ENCODE peak calls at places on chromosomes 7 and 10, in nine cellular contexts. Y, G, K, N, H, J, L, Q and O are unnamed samples.

GRCh38 chr7:73977626-73978618 is 50.1 kb upstream of the ELN start:
- DNase-seq in Y (no peak), G (no peak), K (no peak), N (peak), H (no peak), J (no peak), L (no peak), Q (no peak), O (peak)

GRCh38 chr7:94971051-94971867 is 63.9 kb downstream of the PPP1R9A start:
- DNase-seq in Y (no peak), G (no peak), K (no peak), N (no peak), H (no peak), J (no peak), L (peak), Q (no peak), O (peak)

GRCh38 chr10:16999665-17000451 is 129.8 kb downstream of the CUBN start:
- DNase-seq in Y (no peak), G (no peak), K (no peak), N (no peak), H (no peak), J (no peak), L (no peak), Q (no peak), O (no peak)

GRCh38 chr10:110992011-110992800 is 72.8 kb downstream of the SHOC2 start:
- DNase-seq in Y (no peak), G (no peak), K (peak), N (no peak), H (no peak), J (no peak), L (no peak), Q (no peak), O (no peak)

GRCh38 chr10:29878492-29878891 is 180.9 kb downstream of the JCAD start:
- DNase-seq in Y (no peak), G (no peak), K (no peak), N (no peak), H (no peak), J (no peak), L (no peak), Q (no peak), O (no peak)

GRCh38 chr10:10787586-10787985 is 230.1 kb upstream of the CELF2 start:
- DNase-seq in Y (no peak), G (no peak), K (no peak), N (no peak), H (no peak), J (no peak), L (no peak), Q (no peak), O (no peak)

GRCh38 chr7:92720604-92721350 is 115.6 kb downstream of the CDK6 start:
- DNase-seq in Y (no peak), G (no peak), K (no peak), N (no peak), H (no peak), J (no peak), L (no peak), Q (no peak), O (no peak)

GRCh38 chr7:138951953-138952352 is 29.2 kb downstream of the KIAA1549 start:
- DNase-seq in Y (no peak), G (no peak), K (no peak), N (no peak), H (no peak), J (no peak), L (no peak), Q (no peak), O (peak)

GRCh38 chr10:483266-483665 is 206.2 kb downstream of the DIP2C start:
- DNase-seq in Y (no peak), G (no peak), K (no peak), N (no peak), H (no peak), J (no peak), L (no peak), Q (no peak), O (no peak)

GRCh38 chr7:52423251-52423650 is 612.2 kb upstream of the POM121L12 start:
- DNase-seq in Y (no peak), G (no peak), K (no peak), N (no peak), H (no peak), J (no peak), L (no peak), Q (no peak), O (no peak)

GRCh38 chr7:47852330-47853245 is 95.7 kb downstream of the PKD1L1 start:
- DNase-seq in Y (no peak), G (no peak), K (peak), N (no peak), H (no peak), J (no peak), L (no peak), Q (no peak), O (no peak)

GRCh38 chr10:84822926-84823325 is 494.5 kb downstream of the CCSER2 start:
- DNase-seq in Y (no peak), G (no peak), K (no peak), N (no peak), H (no peak), J (no peak), L (no peak), Q (no peak), O (no peak)

GRCh38 chr7:111750168-111750715 is 187.9 kb upstream of the IMMP2L start:
- DNase-seq in Y (no peak), G (no peak), K (peak), N (no peak), H (no peak), J (no peak), L (no peak), Q (no peak), O (no peak)

GRCh38 chr7:98555403-98555802 is 61.7 kb upstream of the NPTX2 start:
- DNase-seq in Y (no peak), G (no peak), K (no peak), N (no peak), H (peak), J (no peak), L (no peak), Q (no peak), O (peak)

GRCh38 chr7:20440472-20441105 is 109.9 kb downstream of the ITGB8 start:
- DNase-seq in Y (no peak), G (peak), K (peak), N (no peak), H (no peak), J (no peak), L (peak), Q (no peak), O (peak)

GRCh38 chr10:80204193-80204714 is 1.1 kb downstream of the ANXA11 start:
- DNase-seq in Y (no peak), G (peak), K (peak), N (peak), H (peak), J (peak), L (peak), Q (no peak), O (peak)

GRCh38 chr7:67348171-67348570 is 351.5 kb downstream of the TYW1 start:
- DNase-seq in Y (no peak), G (no peak), K (no peak), N (no peak), H (no peak), J (no peak), L (no peak), Q (no peak), O (no peak)

GRCh38 chr10:124357583-124357930 is 61.2 kb downstream of the OAT start:
- DNase-seq in Y (no peak), G (no peak), K (no peak), N (no peak), H (no peak), J (no peak), L (no peak), Q (no peak), O (no peak)

GRCh38 chr7:66873476-66873875 is 47.5 kb upstream of the TMEM248 start:
- DNase-seq in Y (no peak), G (no peak), K (no peak), N (no peak), H (no peak), J (no peak), L (no peak), Q (no peak), O (no peak)

GRCh38 chr7:44769381-44770209 is 20.9 kb downstream of the ZMIZ2 start:
- DNase-seq in Y (no peak), G (no peak), K (no peak), N (no peak), H (no peak), J (peak), L (peak), Q (peak), O (peak)

GRCh38 chr7:156504687-156505545 is 135.7 kb upstream of the RNF32 start:
- DNase-seq in Y (no peak), G (no peak), K (no peak), N (no peak), H (no peak), J (no peak), L (peak), Q (no peak), O (peak)

GRCh38 chr10:95467162-95467599 is 94.0 kb downstream of the SORBS1 start:
- DNase-seq in Y (no peak), G (no peak), K (peak), N (no peak), H (peak), J (no peak), L (no peak), Q (no peak), O (peak)